ENCODE peak calls at places on chromosomes 3 and 15, in five cellular contexts. I is cardiac muscle cell, V is Panc1, S is pancreas, Y is tibial artery. B is an unnamed sample.
A peak's percentile ranks its signal among the peaks of the same experiment; 100 is the strongest.

GRCh38 chr3:150697646-150698045 is 6.1 kb downstream of the ERICH6 start:
- DNase-seq in V (no peak), Y (no peak), I (no peak), S (no peak), B (no peak)

GRCh38 chr3:112463250-112463649 is 36.0 kb downstream of the BTLA start:
- DNase-seq in I (no peak), V (no peak), S (no peak), Y (no peak), B (no peak)

GRCh38 chr3:15860014-15860934 is 62.5 kb upstream of the ANKRD28 start:
- DNase-seq in I (peak; percentile 51), V (no peak), S (peak; percentile 68), Y (peak; percentile 76), B (no peak)

GRCh38 chr15:66661432-66662096 is 40.5 kb upstream of the SMAD6 start:
- DNase-seq in I (no peak), S (no peak), Y (peak; percentile 73), V (no peak), B (no peak)

GRCh38 chr3:50575372-50575771 is 6.0 kb downstream of the HEMK1 start:
- DNase-seq in V (no peak), Y (no peak), S (no peak), I (no peak), B (no peak)

GRCh38 chr3:87624860-87625259 is 348.5 kb upstream of the POU1F1 start:
- DNase-seq in I (no peak), V (no peak), Y (no peak), S (no peak), B (no peak)

GRCh38 chr3:139473155-139473771 is 3.1 kb downstream of the RBP2 start:
- DNase-seq in V (no peak), S (no peak), Y (no peak), I (no peak), B (no peak)

GRCh38 chr15:70327328-70328136 is 229.8 kb upstream of the TLE3 start:
- DNase-seq in V (no peak), I (no peak), Y (no peak), S (no peak), B (no peak)

GRCh38 chr15:52567886-52568568 is 803 bp downstream of the ARPP19 start:
- DNase-seq in S (peak; percentile 67), V (no peak), I (no peak), Y (no peak), B (no peak)

GRCh38 chr3:113277886-113278598 is 66.7 kb downstream of the BOC start:
- DNase-seq in I (no peak), S (no peak), V (no peak), Y (no peak), B (no peak)

GRCh38 chr15:63350178-63350621 is 31.4 kb downstream of the CA12 start:
- DNase-seq in Y (peak; percentile 83), V (no peak), I (no peak), S (no peak), B (no peak)

GRCh38 chr3:24278526-24278925 is 216.1 kb downstream of the THRB start:
- DNase-seq in Y (no peak), S (no peak), I (no peak), V (no peak), B (no peak)

GRCh38 chr3:29438580-29438979 is 157.7 kb downstream of the RBMS3 start:
- DNase-seq in I (no peak), S (no peak), Y (no peak), V (no peak), B (no peak)

GRCh38 chr3:123379041-123379830 is 69.7 kb downstream of the ADCY5 start:
- DNase-seq in Y (peak; percentile 72), V (no peak), I (no peak), S (no peak), B (no peak)

GRCh38 chr15:101517504-101517903 is 28.0 kb upstream of the PCSK6 start:
- DNase-seq in S (no peak), Y (no peak), V (no peak), I (no peak), B (no peak)

GRCh38 chr3:195715134-195715533 is 5.6 kb upstream of the MUC20 start:
- DNase-seq in S (no peak), Y (no peak), V (no peak), I (no peak), B (no peak)

GRCh38 chr3:13513051-13513912 is 33.2 kb downstream of the HDAC11 start:
- DNase-seq in S (peak; percentile 31), I (peak; percentile 23), V (no peak), Y (peak; percentile 60), B (no peak)

GRCh38 chr3:166986000-166986399 is 394.1 kb downstream of the ZBBX start:
- DNase-seq in Y (no peak), V (no peak), S (no peak), I (no peak), B (no peak)

GRCh38 chr3:100756441-100756840 is 47.1 kb downstream of the TFG start:
- DNase-seq in S (no peak), I (no peak), V (no peak), Y (no peak), B (no peak)

GRCh38 chr15:78444255-78444654 is 6.2 kb downstream of the IREB2 start:
- DNase-seq in I (no peak), V (no peak), Y (no peak), S (no peak), B (no peak)
- H3K4me1 ChIP-seq in I (peaks cover 7% of the 10 kb centered on the region), V (peaks cover 34% of the 10 kb centered on the region), Y (no peaks in the 10 kb centered on the region), S (peaks cover 29% of the 10 kb centered on the region), B (peaks cover 23% of the 10 kb centered on the region)

DNA sequence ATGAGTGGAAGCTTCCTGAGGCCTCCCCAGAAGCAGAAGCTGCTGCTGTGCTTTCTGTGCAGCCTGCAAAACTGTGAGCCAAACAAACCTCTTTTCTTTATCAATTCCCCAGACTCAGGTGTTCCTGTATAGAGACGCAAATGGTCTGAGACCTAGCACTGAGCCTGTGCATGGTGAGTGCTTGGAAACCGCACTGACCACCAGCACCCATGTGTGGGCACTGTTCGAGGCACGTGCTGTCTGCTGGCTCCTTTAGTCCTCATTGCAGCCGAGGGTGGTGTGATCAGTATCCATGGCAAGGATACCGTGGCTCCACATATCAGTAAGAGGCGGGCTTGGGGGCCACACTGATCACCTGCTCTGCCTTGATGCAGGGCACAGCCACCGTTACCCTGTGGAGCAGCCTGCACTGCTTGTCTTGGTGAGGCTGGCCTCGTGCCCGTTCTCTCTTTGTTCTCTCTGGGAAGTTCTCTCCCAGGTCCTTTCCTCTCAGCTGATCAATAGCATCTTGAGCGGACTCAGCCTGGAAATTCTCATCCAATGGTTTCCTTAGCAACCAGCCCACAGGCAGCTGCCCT is 101.0 kb downstream of the PLXNA1 start:
- DNase-seq in S (no peak), I (no peak), V (no peak), Y (no peak), B (no peak)
- TF ChIP-seq CTCF in S (no peak), I (no peak), V (no peak), Y (no peak), B (no peak)

GRCh38 chr3:146189519-146190173 is 28.7 kb upstream of the PLOD2 start:
- DNase-seq in V (peak; percentile 55), Y (no peak), S (no peak), I (peak; percentile 68), B (no peak)
- H3K4me3 ChIP-seq in V (peak overlapping the region; percentile 21), Y (no peak overlapping the region), S (no peak overlapping the region), I (no peak overlapping the region), B (no peak overlapping the region)

DNA sequence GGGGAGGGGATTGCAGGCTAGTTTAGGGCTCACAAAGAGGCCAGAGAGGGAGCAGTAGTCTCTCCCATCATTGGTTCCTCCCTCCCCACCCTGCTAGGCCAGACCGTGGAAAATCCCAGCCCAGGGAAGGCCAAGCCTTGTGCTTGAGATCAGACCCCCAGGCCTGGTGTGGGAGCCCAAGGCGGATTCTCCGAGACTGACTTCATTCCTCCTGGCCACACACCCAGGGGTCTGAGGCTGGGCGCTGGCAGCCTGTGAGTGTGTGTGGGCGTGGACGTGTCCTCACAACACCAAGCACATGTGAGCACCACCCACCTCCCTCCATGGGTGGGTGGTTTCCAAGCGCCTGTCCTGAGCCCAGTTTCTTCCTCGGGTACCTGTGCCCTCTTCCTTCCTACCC is 4.1 kb downstream of the LOXL1 start:
- DNase-seq in I (no peak), Y (peak; percentile 89), V (no peak), S (peak; percentile 32), B (no peak)
- H3K4me1 ChIP-seq in I (peaks cover 31% of the 10 kb centered on the region), Y (peaks cover 7% of the 10 kb centered on the region), V (peaks cover 9% of the 10 kb centered on the region), S (peaks cover 12% of the 10 kb centered on the region), B (peaks cover 68% of the 10 kb centered on the region)

DNA sequence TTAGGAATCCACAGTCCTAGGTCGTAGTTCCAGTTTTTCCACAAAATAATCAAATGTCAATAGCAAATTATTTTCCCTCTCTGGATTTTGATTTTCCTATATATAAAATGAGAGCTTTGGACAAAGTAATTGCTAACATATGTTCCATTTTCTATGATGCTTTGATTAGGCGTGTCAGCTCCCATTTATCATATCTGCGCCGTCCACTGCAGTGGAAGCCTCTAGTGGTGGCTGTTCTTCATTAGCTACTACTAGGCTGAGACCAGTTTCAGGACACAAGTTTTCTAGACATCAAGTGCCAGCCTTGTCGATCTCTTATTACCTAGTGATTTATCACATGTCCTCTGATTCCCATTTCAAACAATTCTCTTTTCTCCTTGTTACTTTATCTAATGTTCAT is 271.5 kb downstream of the TUSC7 start:
- DNase-seq in I (no peak), Y (no peak), S (no peak), V (no peak), B (no peak)
- TF ChIP-seq CTCF in I (no peak), Y (no peak), S (no peak), V (no peak), B (no peak)

GRCh38 chr3:31724144-31724543 is 191.4 kb downstream of the STT3B start:
- DNase-seq in S (no peak), V (no peak), I (no peak), Y (no peak), B (no peak)
- H3K4me3 ChIP-seq in S (no peak overlapping the region), V (no peak overlapping the region), I (no peak overlapping the region), Y (no peak overlapping the region), B (no peak overlapping the region)

DNA sequence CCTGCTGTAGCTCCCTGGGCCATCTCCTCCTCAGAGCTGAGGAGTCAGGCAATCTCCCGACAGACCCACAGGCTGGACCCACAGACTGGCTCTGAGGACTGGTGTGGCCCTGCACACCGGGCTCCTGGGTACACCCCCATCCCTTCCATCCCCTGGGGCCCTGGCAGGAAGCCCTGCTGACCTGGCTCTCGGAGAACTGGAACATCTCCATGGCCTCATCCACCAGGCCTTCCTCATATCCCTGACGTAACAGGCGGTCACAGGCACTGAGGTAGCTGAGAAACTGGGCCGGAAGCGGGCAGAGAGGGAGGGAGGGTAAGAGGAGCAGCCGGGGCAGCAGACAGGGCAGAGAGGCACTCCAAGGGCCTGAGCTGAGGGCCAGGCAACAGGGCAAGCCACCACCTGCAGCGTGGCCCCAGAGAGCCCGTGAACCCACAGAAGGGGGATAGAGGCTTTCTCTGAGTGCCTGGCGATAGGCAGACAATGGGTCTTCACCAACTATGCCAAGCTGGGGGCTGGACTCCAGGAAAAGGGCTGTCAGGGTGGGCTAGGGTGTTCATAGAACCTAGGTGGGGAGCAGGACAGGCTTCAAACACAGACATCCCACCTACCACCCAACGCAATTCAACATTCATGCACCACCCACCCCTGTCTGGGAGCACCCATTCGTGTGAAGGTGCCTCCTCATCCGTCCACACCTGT is 17.9 kb downstream of the KBTBD13 start:
- DNase-seq in S (peak; percentile 44), I (no peak), V (no peak), Y (peak; percentile 93), B (no peak)
- H3K4me1 ChIP-seq in S (no peaks in the 10 kb centered on the region), I (peaks cover 4% of the 10 kb centered on the region), V (no peaks in the 10 kb centered on the region), Y (peaks cover 7% of the 10 kb centered on the region), B (peaks cover 70% of the 10 kb centered on the region)

DNA sequence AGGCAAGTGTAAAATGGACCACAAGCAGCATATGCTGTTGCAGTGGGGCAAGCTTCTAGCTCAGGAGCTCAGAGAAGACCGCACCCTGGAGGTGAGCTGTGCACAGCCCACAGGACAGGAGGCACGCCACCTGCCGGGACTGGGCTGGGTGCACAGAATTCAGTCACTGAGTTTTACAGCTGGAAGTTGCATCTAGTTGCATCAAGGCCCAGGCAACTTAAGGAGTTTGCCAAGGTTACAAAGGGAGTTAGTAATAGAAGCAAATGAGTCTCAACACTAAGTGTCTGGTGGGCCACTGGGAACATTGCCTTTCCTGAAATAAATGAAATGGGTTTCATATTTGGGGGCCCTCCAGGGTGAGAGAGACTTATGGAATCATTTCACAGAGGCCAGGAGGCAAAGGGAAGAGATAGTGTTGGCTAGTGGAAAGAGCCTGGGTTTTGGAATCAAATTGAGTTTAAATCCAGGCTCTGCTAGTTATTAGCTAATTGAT is 36.0 kb upstream of the TIMP4 start:
- DNase-seq in Y (no peak), I (no peak), V (peak; percentile 82), S (no peak), B (no peak)
- TF ChIP-seq CTCF in Y (no peak), I (peak; percentile 5), V (peak; percentile 83), S (no peak), B (no peak)